ENCODE peak calls at places on chromosome 4, in four cellular contexts. H is AG04450, F is esophagus squamous epithelium, A is osteocyte. V is an unnamed sample.

GRCh38 chr4:63524764-63525163 is 884.5 kb downstream of the TECRL start:
- DNase-seq in H (no peak), F (no peak), A (no peak), V (no peak)

GRCh38 chr4:3251691-3252479 is 2.9 kb downstream of the MSANTD1 start:
- DNase-seq in H (no peak), F (no peak), A (no peak), V (no peak)

GRCh38 chr4:115678425-115678941 is 565.1 kb upstream of the NDST4 start:
- DNase-seq in H (no peak), F (no peak), A (no peak), V (no peak)

GRCh38 chr4:115596265-115597001 is 483.0 kb upstream of the NDST4 start:
- DNase-seq in H (no peak), F (no peak), A (no peak), V (no peak)

GRCh38 chr4:88227734-88228133 is 56.6 kb downstream of the PPM1K start:
- DNase-seq in H (no peak), F (no peak), A (no peak), V (no peak)

GRCh38 chr4:112854420-112854819 is 195.0 kb upstream of the ANK2 start:
- DNase-seq in H (no peak), F (no peak), A (no peak), V (no peak)

GRCh38 chr4:169791527-169792156 is 33.9 kb upstream of the HPF1 start:
- DNase-seq in H (no peak), F (no peak), A (no peak), V (peak; percentile 16)

GRCh38 chr4:89254847-89255246 is 52.8 kb downstream of the GPRIN3 start:
- DNase-seq in H (no peak), F (no peak), A (no peak), V (no peak)

GRCh38 chr4:106287353-106287969 is 28.5 kb downstream of the TBCK start:
- DNase-seq in H (peak; percentile 67), F (no peak), A (no peak), V (no peak)

GRCh38 chr4:98094118-98094517 is 49.2 kb downstream of the STPG2 start:
- DNase-seq in H (no peak), F (no peak), A (no peak), V (no peak)

GRCh38 chr4:88675543-88675942 is 22.1 kb downstream of the NAP1L5 start:
- DNase-seq in H (no peak), F (no peak), A (no peak), V (no peak)

GRCh38 chr4:9703391-9703790 is 78.0 kb upstream of the DRD5 start:
- DNase-seq in H (no peak), F (no peak), A (no peak), V (no peak)

GRCh38 chr4:824461-825062 is 1.4 kb downstream of the CPLX1 start:
- DNase-seq in H (no peak), F (no peak), A (no peak), V (no peak)

GRCh38 chr4:175066923-175067627 is 148.9 kb downstream of the ADAM29 start:
- DNase-seq in H (no peak), F (no peak), A (no peak), V (no peak)

GRCh38 chr4:1291996-1292702 is 2.5 kb downstream of the MAEA start:
- DNase-seq in H (no peak), F (no peak), A (no peak), V (no peak)

GRCh38 chr4:12555011-12555410 is 929.1 kb downstream of the RAB28 start:
- DNase-seq in H (no peak), F (no peak), A (no peak), V (no peak)

GRCh38 chr4:13559414-13559813 is 15.1 kb upstream of the NKX3-2 start:
- DNase-seq in H (peak; percentile 26), F (no peak), A (no peak), V (peak; percentile 8)

GRCh38 chr4:107619731-107620130 is 100.3 kb downstream of the PAPSS1 start:
- DNase-seq in H (no peak), F (no peak), A (no peak), V (no peak)

GRCh38 chr4:144733566-144733965 is 87.6 kb downstream of the HHIP start:
- DNase-seq in H (no peak), F (no peak), A (no peak), V (no peak)

GRCh38 chr4:38670939-38671593 is 7.1 kb downstream of the KLF3 start:
- DNase-seq in H (no peak), F (no peak), A (no peak), V (no peak)

GRCh38 chr4:183362916-183363542 is 40.8 kb upstream of the CLDN24 start:
- DNase-seq in H (no peak), F (no peak), A (no peak), V (no peak)

GRCh38 chr4:151806511-151806927 is 45.7 kb upstream of the GATB start:
- DNase-seq in H (peak; percentile 47), F (no peak), A (no peak), V (peak; percentile 20)

GRCh38 chr4:40471923-40472322 is 136.8 kb downstream of the CHRNA9 start:
- DNase-seq in H (no peak), F (no peak), A (no peak), V (no peak)

GRCh38 chr4:85720736-85721135 is 245.8 kb downstream of the ARHGAP24 start:
- DNase-seq in H (no peak), F (no peak), A (no peak), V (no peak)

GRCh38 chr4:38904090-38904666 is 36.6 kb downstream of the FAM114A1 start:
- DNase-seq in H (no peak), F (no peak), A (no peak), V (no peak)

GRCh38 chr4:53714377-53715140 is 123.3 kb upstream of the LNX1 start:
- DNase-seq in H (no peak), F (no peak), A (no peak), V (peak; percentile 78)

GRCh38 chr4:25993564-25994185 is 79.7 kb downstream of the SMIM20 start:
- DNase-seq in H (no peak), F (no peak), A (no peak), V (no peak)

GRCh38 chr4:78553526-78554060 is 2.0 kb downstream of the ANXA3 start:
- DNase-seq in H (no peak), F (no peak), A (no peak), V (no peak)

GRCh38 chr4:1748465-1748995 is 27.2 kb downstream of the TACC3 start:
- DNase-seq in H (no peak), F (no peak), A (peak; percentile 94), V (no peak)

GRCh38 chr4:88803600-88804096 is 106.0 kb upstream of the NAP1L5 start:
- DNase-seq in H (peak; percentile 56), F (no peak), A (no peak), V (peak; percentile 76)

GRCh38 chr4:21901831-21902230 is 46.7 kb downstream of the KCNIP4 start:
- DNase-seq in H (no peak), F (no peak), A (no peak), V (no peak)

GRCh38 chr4:39433878-39434492 is 24.7 kb downstream of the RPL9 start:
- DNase-seq in H (no peak), F (no peak), A (no peak), V (no peak)

GRCh38 chr4:129929052-129929451 is 833.1 kb downstream of the C4orf33 start:
- DNase-seq in H (no peak), F (no peak), A (no peak), V (no peak)

DNA sequence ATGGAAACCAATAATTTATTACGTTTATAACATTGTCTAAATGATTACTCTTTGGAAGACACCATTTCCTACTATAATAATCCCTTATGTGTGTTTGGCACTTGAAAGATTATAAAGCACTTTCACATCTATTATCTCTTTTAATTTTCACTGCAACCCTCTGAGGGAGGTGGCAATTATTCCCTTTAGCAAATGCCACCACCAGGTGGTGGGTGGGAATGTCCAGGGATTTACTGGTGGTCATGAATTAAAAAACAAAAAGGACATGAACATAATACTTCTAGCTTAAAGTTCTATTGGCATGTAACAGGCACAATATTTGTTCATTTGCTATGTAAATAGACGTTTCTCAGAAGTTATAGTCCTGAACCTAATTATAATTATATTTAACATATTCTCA is 1.2 kb upstream of the MGARP start:
- DNase-seq in H (no peak), F (no peak), A (no peak), V (no peak)
- TF ChIP-seq CTCF in H (peak; percentile 20), F (no peak), A (peak; percentile 28), V (no peak)

GRCh38 chr4:67918428-67918827 is 34.6 kb upstream of the TMPRSS11D start:
- DNase-seq in H (no peak), F (no peak), A (no peak), V (no peak)
- TF ChIP-seq CTCF in H (peak; percentile 37), F (no peak), A (no peak), V (no peak)

GRCh38 chr4:4439782-4440181 is 52.9 kb downstream of the NSG1 start:
- DNase-seq in H (peak; percentile 39), F (no peak), A (no peak), V (no peak)

GRCh38 chr4:4440333-4441061 is 53.6 kb downstream of the NSG1 start:
- DNase-seq in H (no peak), F (no peak), A (no peak), V (no peak)

GRCh38 chr4:4437798-4438470 is 51.0 kb downstream of the NSG1 start:
- DNase-seq in H (no peak), F (no peak), A (no peak), V (no peak)

GRCh38 chr4:4436244-4436823 is 49.4 kb downstream of the NSG1 start:
- DNase-seq in H (no peak), F (no peak), A (no peak), V (no peak)

GRCh38 chr4:4438891-4439290 is 52.0 kb downstream of the NSG1 start:
- DNase-seq in H (no peak), F (no peak), A (no peak), V (no peak)
- TF ChIP-seq CTCF in H (no peak), F (no peak), A (no peak), V (no peak)

GRCh38 chr4:101208171-101208570 is 139.2 kb downstream of the PPP3CA start:
- DNase-seq in H (no peak), F (no peak), A (no peak), V (no peak)
- TF ChIP-seq CTCF in H (no peak), F (no peak), A (no peak), V (no peak)

DNA sequence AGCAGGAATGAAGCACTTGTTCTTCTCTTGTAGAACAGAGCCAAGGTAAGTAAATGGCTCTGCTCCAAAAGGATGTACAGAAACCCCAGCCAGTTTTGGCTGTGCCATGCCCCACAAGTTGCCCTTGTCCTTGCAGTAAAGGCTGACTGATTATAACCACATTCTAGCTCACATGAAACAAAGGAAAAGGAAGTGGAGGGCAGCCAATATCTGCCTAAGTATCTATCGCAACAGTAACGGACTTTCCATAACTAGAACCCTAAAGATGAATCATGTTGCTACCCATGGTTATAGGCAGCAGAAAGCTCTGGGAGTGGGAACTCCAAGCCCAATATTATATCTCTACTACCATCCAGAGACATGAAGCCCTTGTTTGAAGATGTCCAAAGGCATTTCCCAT is 95.7 kb downstream of the COMMD8 start:
- DNase-seq in H (no peak), F (no peak), A (no peak), V (no peak)
- TF ChIP-seq CTCF in H (no peak), F (no peak), A (no peak), V (no peak)

GRCh38 chr4:71270901-71271300 is 67.9 kb upstream of the SLC4A4 start:
- DNase-seq in H (no peak), F (no peak), A (no peak), V (no peak)
- TF ChIP-seq CTCF in H (peak; percentile 50), F (no peak), A (peak; percentile 49), V (peak; percentile 37)

GRCh38 chr4:110442309-110442708 is 33.6 kb upstream of the ENPEP start:
- DNase-seq in H (no peak), F (no peak), A (no peak), V (no peak)
- TF ChIP-seq CTCF in H (no peak), F (no peak), A (no peak), V (no peak)